ENCODE peak calls at places on chromosomes 13 and 19, in eight cellular contexts. Z is stomach, H is brain microvascular endothelial cell, Q is colonic mucosa, E is IMR-90, T is neural progenitor cell, K is astrocyte, A is left ventricle myocardium inferior. W is an unnamed sample.

GRCh38 chr19:48818234-48818823 is 7.5 kb upstream of the BCAT2 start:
- DNase-seq in Z (peak; percentile 76), H (no peak), Q (peak; percentile 70), E (no peak), T (no peak), K (no peak), A (no peak), W (no peak)

GRCh38 chr19:29624489-29625210 is 18.6 kb downstream of the POP4 start:
- DNase-seq in Z (no peak), H (no peak), Q (no peak), E (peak; percentile 4), T (no peak), K (no peak), A (no peak), W (no peak)

GRCh38 chr13:29605860-29606526 is 10.5 kb upstream of the SLC7A1 start:
- DNase-seq in Z (no peak), H (peak; percentile 36), Q (no peak), E (no peak), T (no peak), K (no peak), A (peak; percentile 23), W (no peak)

GRCh38 chr13:70188567-70188966 is 80.3 kb upstream of the KLHL1 start:
- DNase-seq in Z (no peak), H (no peak), Q (no peak), E (no peak), T (no peak), K (no peak), A (no peak), W (no peak)

GRCh38 chr19:17943284-17944221 is 10.7 kb downstream of the CCDC124 start:
- DNase-seq in Z (no peak), H (no peak), Q (no peak), E (no peak), T (no peak), K (no peak), A (peak; percentile 17), W (no peak)

GRCh38 chr19:53012006-53012405 is 1.7 kb upstream of the ERVV-1 start:
- DNase-seq in Z (no peak), H (no peak), Q (no peak), E (no peak), T (no peak), K (no peak), A (no peak), W (no peak)

GRCh38 chr13:47148543-47148942 is 251.7 kb upstream of the HTR2A start:
- DNase-seq in Z (no peak), H (no peak), Q (no peak), E (no peak), T (no peak), K (peak; percentile 8), A (no peak), W (no peak)

GRCh38 chr19:43779147-43779819 is 1.5 kb downstream of the KCNN4 start:
- DNase-seq in Z (peak; percentile 68), H (no peak), Q (peak; percentile 82), E (no peak), T (no peak), K (no peak), A (peak; percentile 36), W (no peak)

GRCh38 chr13:93309886-93310520 is 83.4 kb downstream of the GPC6 start:
- DNase-seq in Z (no peak), H (peak; percentile 90), Q (no peak), E (peak; percentile 51), T (peak; percentile 29), K (peak; percentile 84), A (no peak), W (no peak)

GRCh38 chr13:74251778-74252519 is 117.7 kb upstream of the KLF12 start:
- DNase-seq in Z (no peak), H (no peak), Q (no peak), E (no peak), T (no peak), K (no peak), A (no peak), W (no peak)

GRCh38 chr13:101673360-101674105 is 221.1 kb downstream of the ITGBL1 start:
- DNase-seq in Z (no peak), H (no peak), Q (no peak), E (no peak), T (no peak), K (no peak), A (no peak), W (no peak)

GRCh38 chr19:40298026-40298425 is 12.9 kb upstream of the AKT2 start:
- DNase-seq in Z (no peak), H (no peak), Q (no peak), E (no peak), T (no peak), K (no peak), A (no peak), W (no peak)

GRCh38 chr13:33194820-33195692 is 90.5 kb downstream of the STARD13 start:
- DNase-seq in Z (peak; percentile 30), H (peak; percentile 99), Q (no peak), E (peak; percentile 96), T (no peak), K (peak; percentile 95), A (no peak), W (no peak)

GRCh38 chr19:12790628-12791344 is 500 bp upstream of the JUNB start:
- DNase-seq in Z (no peak), H (no peak), Q (no peak), E (no peak), T (peak; percentile 31), K (no peak), A (no peak), W (no peak)

GRCh38 chr13:108728370-108728769 is 99.0 kb downstream of the MYO16 start:
- DNase-seq in Z (no peak), H (no peak), Q (no peak), E (no peak), T (peak; percentile 69), K (no peak), A (no peak), W (no peak)

GRCh38 chr19:16036941-16037340 is 39.4 kb upstream of the TPM4 start:
- DNase-seq in Z (no peak), H (no peak), Q (no peak), E (no peak), T (no peak), K (no peak), A (no peak), W (no peak)

GRCh38 chr19:2047449-2048103 is 3.5 kb downstream of the MKNK2 start:
- DNase-seq in Z (peak; percentile 82), H (no peak), Q (peak; percentile 66), E (no peak), T (peak; percentile 4), K (no peak), A (no peak), W (peak; percentile 75)

DNA sequence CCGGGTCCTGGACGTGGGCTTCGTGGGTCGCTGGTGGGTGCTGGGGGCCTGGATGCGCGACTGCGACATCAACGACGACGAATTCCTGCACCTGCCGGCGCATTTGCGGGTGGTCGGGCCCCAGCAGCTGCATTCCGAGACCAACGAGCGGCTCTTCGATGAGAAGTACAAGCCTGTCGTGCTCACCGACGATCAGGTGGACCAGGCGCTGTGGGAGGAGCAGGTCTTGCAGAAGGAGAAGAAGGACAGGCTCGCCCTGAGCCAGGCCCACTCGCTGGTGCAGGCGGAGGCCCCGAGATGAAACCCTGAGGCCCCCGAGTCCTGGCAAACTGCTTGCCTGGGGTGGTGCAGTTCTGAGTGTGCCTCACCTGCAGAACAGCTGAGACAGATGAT is 787 bp downstream of the TIMM29 start:
- DNase-seq in Z (no peak), H (no peak), Q (peak; percentile 43), E (no peak), T (peak; percentile 46), K (no peak), A (no peak), W (no peak)
- H3K4me3 ChIP-seq in Z (peak overlapping the region; percentile 99), H (peak overlapping the region; percentile 90), Q (peak overlapping the region; percentile 98), E (peak overlapping the region; percentile 86), T (peak overlapping the region; percentile 98), K (peak overlapping the region; percentile 71), A (peak overlapping the region; percentile 100), W (peak overlapping the region; percentile 91)

DNA sequence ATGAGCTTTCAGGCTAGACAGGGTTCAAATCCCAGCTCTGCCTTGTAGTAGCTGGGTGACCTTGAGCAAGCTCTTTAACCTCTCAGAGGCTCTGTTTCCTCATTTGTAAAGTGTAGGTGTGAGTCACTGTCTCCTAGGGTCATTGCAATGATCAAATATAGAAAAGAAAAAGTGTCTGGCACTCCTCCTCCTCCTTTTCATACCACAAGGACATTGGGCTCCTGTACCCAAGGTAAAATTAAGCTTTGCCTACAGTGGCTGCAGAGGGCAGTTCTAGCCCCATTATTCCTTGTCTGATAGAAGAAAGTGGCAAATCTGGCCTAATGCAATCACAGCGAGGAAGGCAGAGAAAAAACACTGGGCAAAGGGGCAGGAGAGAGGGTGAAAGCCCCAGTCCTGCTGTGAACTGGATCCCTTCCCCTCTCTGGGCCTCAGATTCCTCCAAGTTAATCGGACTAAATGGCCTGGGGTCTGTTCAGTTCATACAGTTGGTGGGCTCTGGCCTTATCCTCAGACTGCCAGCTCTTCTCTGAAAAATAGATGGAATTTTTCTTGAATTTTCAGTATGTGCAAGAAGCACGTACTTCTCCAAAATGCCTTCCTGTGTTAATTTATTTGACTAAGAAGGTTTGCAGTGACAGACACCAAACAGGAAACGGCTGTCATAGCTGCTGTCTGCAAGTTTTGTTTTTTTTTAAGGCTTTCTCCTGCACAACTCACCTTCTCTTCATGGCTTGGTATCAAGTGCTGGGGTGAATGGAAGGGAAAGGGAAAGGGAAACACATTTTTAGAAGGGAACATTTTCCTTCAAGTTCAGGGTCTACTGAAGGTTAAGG is 35.3 kb downstream of the RGCC start:
- DNase-seq in Z (no peak), H (no peak), Q (no peak), E (no peak), T (no peak), K (no peak), A (no peak), W (no peak)
- H3K27ac ChIP-seq in Z (peak overlapping the region; percentile 56), H (no peak overlapping the region), Q (peak overlapping the region; percentile 24), E (peak overlapping the region; percentile 7), T (no peak overlapping the region), K (no peak overlapping the region), A (peak overlapping the region; percentile 87), W (no peak overlapping the region)

DNA sequence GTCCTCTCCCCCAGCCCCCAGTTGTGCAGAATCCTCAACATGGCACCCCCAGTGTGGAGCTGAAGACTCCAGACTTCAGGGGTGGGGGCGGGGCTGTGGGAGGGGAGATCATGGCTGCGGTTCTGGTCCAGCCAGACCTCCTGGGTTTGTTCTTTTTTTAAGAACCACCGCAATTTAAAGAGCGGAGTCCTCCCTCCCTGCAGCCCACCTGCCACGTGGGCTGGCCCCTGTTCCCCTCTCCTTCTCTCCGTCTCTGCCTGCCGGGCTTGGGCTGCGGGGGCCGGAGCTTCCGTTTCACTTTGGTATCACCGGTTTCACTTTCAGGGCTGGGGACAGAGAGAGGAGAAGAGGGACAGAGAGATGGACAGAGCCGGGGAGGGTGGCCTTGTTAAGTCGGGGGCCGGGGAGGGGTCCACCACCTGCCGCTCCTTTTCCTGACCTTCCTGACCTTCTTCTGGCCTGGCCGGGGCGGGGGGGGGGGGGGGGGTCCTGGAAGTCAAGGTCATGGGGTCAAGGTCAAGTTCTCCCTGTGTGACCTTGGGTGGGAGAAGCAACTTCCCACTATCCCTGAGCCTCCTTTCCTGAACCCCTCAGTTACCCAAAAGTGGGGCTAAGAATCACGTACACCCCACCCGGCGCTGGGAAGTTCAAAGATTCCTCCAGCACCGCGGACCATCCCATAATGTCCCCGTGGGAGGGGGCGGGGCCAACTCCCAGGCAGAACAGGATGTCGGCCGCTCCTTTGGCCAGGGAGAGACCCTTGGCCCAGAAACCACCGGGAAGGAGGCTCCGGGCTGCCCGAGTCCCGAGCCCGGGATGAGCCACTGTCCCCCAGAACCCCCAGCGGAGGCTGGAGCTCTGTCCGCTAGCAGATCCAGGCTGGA is 11.3 kb upstream of the ZBTB7A start:
- DNase-seq in Z (peak; percentile 63), H (no peak), Q (peak; percentile 81), E (no peak), T (no peak), K (no peak), A (peak; percentile 87), W (no peak)
- H3K4me3 ChIP-seq in Z (peak overlapping the region; percentile 58), H (peak overlapping the region; percentile 56), Q (peak overlapping the region; percentile 19), E (peak overlapping the region; percentile 51), T (no peak overlapping the region), K (peak overlapping the region; percentile 42), A (peak overlapping the region; percentile 61), W (peak overlapping the region; percentile 73)

GRCh38 chr13:23615677-23616076 is 45.5 kb downstream of the TNFRSF19 start:
- DNase-seq in Z (no peak), H (no peak), Q (no peak), E (no peak), T (peak; percentile 82), K (peak; percentile 71), A (no peak), W (no peak)
- H3K27ac ChIP-seq in Z (no peak overlapping the region), H (no peak overlapping the region), Q (no peak overlapping the region), E (no peak overlapping the region), T (no peak overlapping the region), K (peak overlapping the region; percentile 71), A (no peak overlapping the region), W (no peak overlapping the region)